ENCODE peak calls at places on chromosomes 6 and 20, in four cellular contexts. One of them, this sample, is unnamed.

GRCh38 chr6:16684896-16685554 is 76.2 kb downstream of the ATXN1 start:
- DNase-seq in CD8-positive, alpha-beta T cell: peak; percentile 55
- DNase-seq in A549: peak; percentile 55
- DNase-seq in SK-N-SH: no peak
- DNase-seq in this sample: no peak

GRCh38 chr6:100300221-100300736 is 164.4 kb downstream of the SIM1 start:
- DNase-seq in CD8-positive, alpha-beta T cell: no peak
- DNase-seq in A549: peak; percentile 94
- DNase-seq in SK-N-SH: no peak
- DNase-seq in this sample: no peak

GRCh38 chr6:100464910-100465700 is at the start of gene SIM1:
- DNase-seq in CD8-positive, alpha-beta T cell: no peak
- DNase-seq in A549: no peak
- DNase-seq in SK-N-SH: peak; percentile 92
- DNase-seq in this sample: no peak

GRCh38 chr6:4583026-4583425 is 193.2 kb upstream of the CDYL start:
- DNase-seq in CD8-positive, alpha-beta T cell: no peak
- DNase-seq in A549: no peak
- DNase-seq in SK-N-SH: no peak
- DNase-seq in this sample: no peak

GRCh38 chr20:36632487-36633284 is 13.3 kb downstream of the SLA2 start:
- DNase-seq in CD8-positive, alpha-beta T cell: no peak
- DNase-seq in A549: no peak
- DNase-seq in SK-N-SH: no peak
- DNase-seq in this sample: no peak

GRCh38 chr6:25774120-25774730 is 19.7 kb downstream of the SLC17A4 start:
- DNase-seq in CD8-positive, alpha-beta T cell: no peak
- DNase-seq in A549: no peak
- DNase-seq in SK-N-SH: no peak
- DNase-seq in this sample: no peak

GRCh38 chr20:39170896-39171463 is 208.8 kb downstream of the DHX35 start:
- DNase-seq in CD8-positive, alpha-beta T cell: no peak
- DNase-seq in A549: no peak
- DNase-seq in SK-N-SH: no peak
- DNase-seq in this sample: no peak

GRCh38 chr20:59005523-59006166 is 1.4 kb downstream of the CTSZ start:
- DNase-seq in CD8-positive, alpha-beta T cell: no peak
- DNase-seq in A549: no peak
- DNase-seq in SK-N-SH: no peak
- DNase-seq in this sample: no peak

GRCh38 chr20:59441306-59441705 is 140.9 kb downstream of the EDN3 start:
- DNase-seq in CD8-positive, alpha-beta T cell: no peak
- DNase-seq in A549: no peak
- DNase-seq in SK-N-SH: no peak
- DNase-seq in this sample: no peak

GRCh38 chr6:161882196-161882595 is 608.3 kb upstream of the AGPAT4 start:
- DNase-seq in CD8-positive, alpha-beta T cell: no peak
- DNase-seq in A549: no peak
- DNase-seq in SK-N-SH: no peak
- DNase-seq in this sample: no peak

GRCh38 chr6:76250666-76251065 is 178.2 kb upstream of the IMPG1 start:
- DNase-seq in CD8-positive, alpha-beta T cell: no peak
- DNase-seq in A549: peak; percentile 1
- DNase-seq in SK-N-SH: no peak
- DNase-seq in this sample: no peak

GRCh38 chr6:20939161-20939775 is 405.0 kb downstream of the CDKAL1 start:
- DNase-seq in CD8-positive, alpha-beta T cell: no peak
- DNase-seq in A549: no peak
- DNase-seq in SK-N-SH: no peak
- DNase-seq in this sample: no peak

GRCh38 chr6:126280287-126280686 is 59.6 kb upstream of the CENPW start:
- DNase-seq in CD8-positive, alpha-beta T cell: no peak
- DNase-seq in A549: no peak
- DNase-seq in SK-N-SH: no peak
- DNase-seq in this sample: no peak

GRCh38 chr20:19382371-19382770 is 169.9 kb downstream of the SLC24A3 start:
- DNase-seq in CD8-positive, alpha-beta T cell: no peak
- DNase-seq in A549: no peak
- DNase-seq in SK-N-SH: no peak
- DNase-seq in this sample: no peak

DNA sequence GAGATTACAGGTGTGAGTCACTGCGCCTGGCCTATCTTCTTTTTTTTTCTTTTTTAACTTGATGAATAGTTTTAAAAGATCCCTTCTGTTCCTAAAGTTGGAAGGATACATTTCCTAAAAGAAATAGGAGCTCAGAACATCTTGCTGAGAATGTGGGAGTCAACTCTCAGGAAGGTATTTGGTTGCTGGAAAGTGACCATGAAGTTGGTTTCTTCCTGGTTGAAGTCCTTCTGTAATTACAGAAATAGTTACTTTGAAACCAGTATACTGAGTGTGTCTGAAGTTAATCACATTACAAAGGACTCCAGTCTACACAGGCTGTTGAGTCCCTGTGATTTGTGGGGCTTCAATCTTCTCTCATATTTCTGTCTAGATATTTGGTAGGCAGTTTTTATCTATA is 9.9 kb upstream of the PLEKHG1 start:
- DNase-seq in CD8-positive, alpha-beta T cell: no peak
- DNase-seq in A549: no peak
- DNase-seq in SK-N-SH: no peak
- DNase-seq in this sample: no peak
- H3K4me3 ChIP-seq in CD8-positive, alpha-beta T cell: no peak overlapping the region
- H3K4me3 ChIP-seq in A549: no peak overlapping the region
- H3K4me3 ChIP-seq in SK-N-SH: no peak overlapping the region
- H3K4me3 ChIP-seq in this sample: no peak overlapping the region

DNA sequence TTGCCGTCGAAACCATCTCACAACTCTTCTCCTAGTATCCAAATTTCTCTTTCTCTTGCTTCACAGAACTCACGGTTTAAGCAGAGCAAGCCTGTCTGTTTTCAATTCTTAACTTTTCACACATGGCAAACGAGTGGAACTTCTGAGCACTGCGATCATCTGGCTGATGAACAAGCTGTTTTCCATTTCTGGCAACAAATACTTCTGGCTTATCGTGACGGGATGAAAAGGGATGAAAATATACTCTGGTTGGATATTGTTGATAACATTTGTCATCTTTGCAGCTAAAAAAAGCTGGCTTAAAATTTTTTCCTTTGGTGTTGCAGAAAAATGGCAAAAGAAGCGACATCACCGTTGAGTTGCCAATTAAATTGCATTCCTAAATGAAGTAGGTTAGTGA is 515.2 kb upstream of the JARID2 start:
- DNase-seq in CD8-positive, alpha-beta T cell: no peak
- DNase-seq in A549: no peak
- DNase-seq in SK-N-SH: no peak
- DNase-seq in this sample: no peak
- H3K4me1 ChIP-seq in CD8-positive, alpha-beta T cell: peaks cover 53% of the 10 kb centered on the region
- H3K4me1 ChIP-seq in A549: peaks cover 45% of the 10 kb centered on the region
- H3K4me1 ChIP-seq in SK-N-SH: no peaks in the 10 kb centered on the region
- H3K4me1 ChIP-seq in this sample: peaks cover 6% of the 10 kb centered on the region

GRCh38 chr20:63028461-63028921 is 21.7 kb upstream of the BHLHE23 start:
- DNase-seq in CD8-positive, alpha-beta T cell: no peak
- DNase-seq in A549: no peak
- DNase-seq in SK-N-SH: no peak
- DNase-seq in this sample: no peak
- H3K4me3 ChIP-seq in CD8-positive, alpha-beta T cell: no peak overlapping the region
- H3K4me3 ChIP-seq in A549: no peak overlapping the region
- H3K4me3 ChIP-seq in SK-N-SH: no peak overlapping the region
- H3K4me3 ChIP-seq in this sample: no peak overlapping the region

DNA sequence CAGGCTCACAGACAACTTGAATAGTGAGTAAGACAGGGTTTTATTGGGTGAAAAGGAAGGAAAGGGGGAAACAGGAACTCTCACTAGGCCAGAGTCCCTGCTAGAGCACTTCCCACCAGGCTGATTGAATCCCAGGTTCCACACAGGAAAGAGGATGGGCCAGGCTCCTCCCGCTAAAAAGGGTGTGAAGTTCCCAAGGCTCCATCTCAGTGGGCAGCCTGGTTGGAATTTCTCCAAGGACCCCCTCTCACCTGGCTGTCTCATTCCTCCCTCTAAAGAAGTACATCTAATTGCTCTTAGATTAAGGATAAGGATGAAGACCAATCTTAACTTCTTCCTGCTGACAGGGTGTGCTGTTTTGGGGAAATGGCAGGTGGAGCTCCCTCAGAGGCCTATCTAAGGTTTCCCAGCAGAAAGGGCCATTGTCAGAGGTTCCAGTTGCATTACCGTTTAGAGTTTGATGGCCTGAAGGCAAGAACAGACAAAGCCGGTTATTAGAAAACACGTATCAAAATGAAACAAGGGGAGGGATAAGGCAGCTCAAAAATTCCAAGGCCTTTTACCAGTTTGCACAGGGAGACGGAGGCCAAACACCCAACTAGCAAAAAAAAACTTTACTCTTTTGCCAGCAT is 21.5 kb downstream of the COL19A1 start:
- DNase-seq in CD8-positive, alpha-beta T cell: no peak
- DNase-seq in A549: no peak
- DNase-seq in SK-N-SH: no peak
- DNase-seq in this sample: peak; percentile 51
- H3K4me1 ChIP-seq in CD8-positive, alpha-beta T cell: no peaks in the 10 kb centered on the region
- H3K4me1 ChIP-seq in A549: no peaks in the 10 kb centered on the region
- H3K4me1 ChIP-seq in SK-N-SH: no peaks in the 10 kb centered on the region
- H3K4me1 ChIP-seq in this sample: peaks cover 36% of the 10 kb centered on the region

DNA sequence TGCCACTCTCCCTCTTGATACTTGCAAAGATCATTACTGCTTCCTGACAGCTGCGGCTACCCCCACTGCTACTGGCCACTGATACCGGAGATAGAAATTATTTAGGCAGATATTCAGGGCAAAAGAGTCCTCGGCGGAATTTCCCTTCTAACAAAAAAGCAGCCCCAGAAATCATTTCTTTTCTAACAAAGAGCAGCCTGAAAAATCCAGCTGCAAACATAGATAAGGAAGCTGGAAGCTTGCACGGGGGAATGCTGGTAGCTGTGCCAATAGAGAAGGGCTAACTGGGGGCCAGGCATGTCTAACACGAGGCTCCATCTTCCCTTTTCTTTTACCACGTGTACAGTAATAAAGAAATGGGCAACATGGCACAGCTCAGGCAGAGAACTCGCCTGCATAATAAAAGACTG is 6.2 kb downstream of the TP53RK start:
- DNase-seq in CD8-positive, alpha-beta T cell: no peak
- DNase-seq in A549: no peak
- DNase-seq in SK-N-SH: no peak
- DNase-seq in this sample: no peak
- H3K4me3 ChIP-seq in CD8-positive, alpha-beta T cell: no peak overlapping the region
- H3K4me3 ChIP-seq in A549: no peak overlapping the region
- H3K4me3 ChIP-seq in SK-N-SH: no peak overlapping the region
- H3K4me3 ChIP-seq in this sample: no peak overlapping the region

DNA sequence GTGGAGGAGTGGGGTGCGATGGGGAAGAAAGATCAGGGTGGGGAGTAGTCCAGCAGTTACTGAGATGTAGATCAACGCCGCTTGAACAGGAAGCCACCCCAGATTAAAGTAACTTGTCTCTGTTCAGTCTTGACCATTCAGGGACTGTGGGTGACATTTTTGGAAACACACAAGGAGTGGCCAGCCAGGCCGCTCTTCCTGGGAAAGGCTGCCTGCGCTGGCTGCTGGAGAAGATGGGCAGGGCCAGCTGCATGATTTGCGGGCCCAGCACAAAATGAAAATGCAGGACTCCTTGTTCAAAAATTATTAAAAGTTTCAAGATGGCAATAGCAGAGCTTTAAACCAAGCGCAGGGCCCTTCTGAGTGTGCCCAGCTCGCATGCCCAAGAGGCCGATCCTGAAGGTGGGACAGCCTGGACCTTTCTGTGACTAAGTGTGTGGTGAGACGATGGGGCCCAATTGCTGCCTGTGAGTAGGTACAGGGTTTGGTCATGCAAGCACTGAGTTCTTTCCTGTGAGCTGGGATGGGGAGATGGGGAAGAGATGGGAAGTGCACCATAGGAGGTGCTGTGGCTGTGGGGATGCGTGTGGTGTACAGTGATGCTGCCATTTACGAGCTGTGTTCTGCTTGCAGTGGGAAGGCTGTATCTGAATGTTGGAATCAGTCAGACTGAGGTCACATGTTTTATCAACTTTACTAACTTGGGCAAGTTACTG is 51.3 kb downstream of the DAAM2 start:
- DNase-seq in CD8-positive, alpha-beta T cell: no peak
- DNase-seq in A549: peak; percentile 12
- DNase-seq in SK-N-SH: peak; percentile 36
- DNase-seq in this sample: no peak
- H3K4me1 ChIP-seq in CD8-positive, alpha-beta T cell: no peaks in the 10 kb centered on the region
- H3K4me1 ChIP-seq in A549: no peaks in the 10 kb centered on the region
- H3K4me1 ChIP-seq in SK-N-SH: no peaks in the 10 kb centered on the region
- H3K4me1 ChIP-seq in this sample: no peaks in the 10 kb centered on the region